ENCODE peak calls at places on chromosomes 12 and 14, in ten cellular contexts. One of them, this sample, is unnamed.

GRCh38 chr14:79111963-79112362 is 941.8 kb downstream of the NRXN3 start:
- DNase-seq in lung: no peak
- DNase-seq in SK-N-SH: no peak
- DNase-seq in fibroblast of villous mesenchyme: peak; percentile 12
- DNase-seq in RWPE2: no peak
- DNase-seq in IMR-90: peak; percentile 71
- DNase-seq in heart right ventricle: no peak
- DNase-seq in body of pancreas: no peak
- DNase-seq in cardiac muscle cell: no peak
- DNase-seq in HCT116: no peak
- DNase-seq in this sample: no peak

GRCh38 chr12:54222609-54223008 is 33.8 kb upstream of the SMUG1 start:
- DNase-seq in heart right ventricle: no peak
- DNase-seq in fibroblast of villous mesenchyme: peak; percentile 91
- DNase-seq in RWPE2: no peak
- DNase-seq in body of pancreas: no peak
- DNase-seq in cardiac muscle cell: peak; percentile 76
- DNase-seq in HCT116: no peak
- DNase-seq in IMR-90: peak; percentile 98
- DNase-seq in lung: no peak
- DNase-seq in SK-N-SH: no peak
- DNase-seq in this sample: peak; percentile 81

GRCh38 chr12:4145990-4146859 is 127.3 kb upstream of the CCND2 start:
- DNase-seq in lung: no peak
- DNase-seq in HCT116: no peak
- DNase-seq in body of pancreas: no peak
- DNase-seq in cardiac muscle cell: no peak
- DNase-seq in SK-N-SH: no peak
- DNase-seq in heart right ventricle: no peak
- DNase-seq in fibroblast of villous mesenchyme: no peak
- DNase-seq in IMR-90: no peak
- DNase-seq in RWPE2: no peak
- DNase-seq in this sample: no peak

GRCh38 chr14:62087191-62087590 is 325.0 kb downstream of the SNAPC1 start:
- DNase-seq in fibroblast of villous mesenchyme: no peak
- DNase-seq in RWPE2: no peak
- DNase-seq in IMR-90: no peak
- DNase-seq in SK-N-SH: no peak
- DNase-seq in body of pancreas: no peak
- DNase-seq in HCT116: no peak
- DNase-seq in lung: no peak
- DNase-seq in cardiac muscle cell: no peak
- DNase-seq in heart right ventricle: no peak
- DNase-seq in this sample: no peak

GRCh38 chr12:56631790-56632700 is 1.9 kb upstream of the BAZ2A start:
- DNase-seq in heart right ventricle: peak; percentile 79
- DNase-seq in SK-N-SH: peak; percentile 82
- DNase-seq in RWPE2: no peak
- DNase-seq in IMR-90: peak; percentile 30
- DNase-seq in body of pancreas: peak; percentile 68
- DNase-seq in cardiac muscle cell: peak; percentile 47
- DNase-seq in HCT116: no peak
- DNase-seq in fibroblast of villous mesenchyme: peak; percentile 54
- DNase-seq in lung: peak; percentile 67
- DNase-seq in this sample: peak; percentile 6

GRCh38 chr12:96427269-96427729 is 27.1 kb upstream of the CDK17 start:
- DNase-seq in SK-N-SH: peak; percentile 16
- DNase-seq in cardiac muscle cell: peak; percentile 100
- DNase-seq in lung: peak; percentile 36
- DNase-seq in RWPE2: peak; percentile 93
- DNase-seq in body of pancreas: peak; percentile 12
- DNase-seq in HCT116: peak; percentile 54
- DNase-seq in IMR-90: peak; percentile 100
- DNase-seq in heart right ventricle: peak; percentile 51
- DNase-seq in fibroblast of villous mesenchyme: peak; percentile 100
- DNase-seq in this sample: peak; percentile 100

GRCh38 chr14:74501135-74501614 is 7.6 kb downstream of the ISCA2 start:
- DNase-seq in cardiac muscle cell: peak; percentile 89
- DNase-seq in SK-N-SH: peak; percentile 87
- DNase-seq in RWPE2: peak; percentile 61
- DNase-seq in heart right ventricle: peak; percentile 58
- DNase-seq in fibroblast of villous mesenchyme: peak; percentile 71
- DNase-seq in lung: peak; percentile 74
- DNase-seq in HCT116: no peak
- DNase-seq in body of pancreas: peak; percentile 63
- DNase-seq in IMR-90: peak; percentile 83
- DNase-seq in this sample: peak; percentile 49

GRCh38 chr14:100845341-100845740 is 19.4 kb downstream of the MEG3 start:
- DNase-seq in IMR-90: no peak
- DNase-seq in HCT116: no peak
- DNase-seq in body of pancreas: no peak
- DNase-seq in fibroblast of villous mesenchyme: no peak
- DNase-seq in heart right ventricle: no peak
- DNase-seq in cardiac muscle cell: no peak
- DNase-seq in SK-N-SH: no peak
- DNase-seq in lung: no peak
- DNase-seq in RWPE2: peak; percentile 38
- DNase-seq in this sample: no peak

GRCh38 chr14:50668852-50669194 is 717 bp upstream of the SAV1 start:
- DNase-seq in SK-N-SH: no peak
- DNase-seq in RWPE2: no peak
- DNase-seq in body of pancreas: no peak
- DNase-seq in lung: no peak
- DNase-seq in heart right ventricle: no peak
- DNase-seq in cardiac muscle cell: no peak
- DNase-seq in IMR-90: no peak
- DNase-seq in HCT116: no peak
- DNase-seq in fibroblast of villous mesenchyme: no peak
- DNase-seq in this sample: no peak

GRCh38 chr12:123163227-123163626 is 12.3 kb upstream of the PITPNM2 start:
- DNase-seq in SK-N-SH: no peak
- DNase-seq in IMR-90: no peak
- DNase-seq in body of pancreas: no peak
- DNase-seq in RWPE2: no peak
- DNase-seq in HCT116: no peak
- DNase-seq in cardiac muscle cell: no peak
- DNase-seq in lung: no peak
- DNase-seq in heart right ventricle: no peak
- DNase-seq in fibroblast of villous mesenchyme: no peak
- DNase-seq in this sample: no peak

GRCh38 chr12:40241741-40242140 is 16.9 kb downstream of the LRRK2 start:
- DNase-seq in SK-N-SH: no peak
- DNase-seq in cardiac muscle cell: no peak
- DNase-seq in body of pancreas: no peak
- DNase-seq in heart right ventricle: no peak
- DNase-seq in HCT116: no peak
- DNase-seq in IMR-90: no peak
- DNase-seq in fibroblast of villous mesenchyme: no peak
- DNase-seq in RWPE2: no peak
- DNase-seq in lung: no peak
- DNase-seq in this sample: no peak
- H3K4me3 ChIP-seq in SK-N-SH: no peak overlapping the region
- H3K4me3 ChIP-seq in cardiac muscle cell: no peak overlapping the region
- H3K4me3 ChIP-seq in body of pancreas: no peak overlapping the region
- H3K4me3 ChIP-seq in heart right ventricle: no peak overlapping the region
- H3K4me3 ChIP-seq in HCT116: no peak overlapping the region
- H3K4me3 ChIP-seq in IMR-90: no peak overlapping the region
- H3K4me3 ChIP-seq in fibroblast of villous mesenchyme: no peak overlapping the region
- H3K4me3 ChIP-seq in RWPE2: no peak overlapping the region
- H3K4me3 ChIP-seq in lung: no peak overlapping the region
- H3K4me3 ChIP-seq in this sample: no peak overlapping the region

GRCh38 chr14:53710615-53711014 is 246.0 kb downstream of the BMP4 start:
- DNase-seq in fibroblast of villous mesenchyme: no peak
- DNase-seq in HCT116: no peak
- DNase-seq in body of pancreas: no peak
- DNase-seq in RWPE2: no peak
- DNase-seq in lung: no peak
- DNase-seq in cardiac muscle cell: no peak
- DNase-seq in SK-N-SH: no peak
- DNase-seq in heart right ventricle: no peak
- DNase-seq in IMR-90: no peak
- DNase-seq in this sample: no peak

GRCh38 chr14:53711205-53711604 is 245.4 kb downstream of the BMP4 start:
- DNase-seq in body of pancreas: no peak
- DNase-seq in lung: no peak
- DNase-seq in IMR-90: no peak
- DNase-seq in fibroblast of villous mesenchyme: no peak
- DNase-seq in SK-N-SH: no peak
- DNase-seq in heart right ventricle: no peak
- DNase-seq in RWPE2: no peak
- DNase-seq in cardiac muscle cell: no peak
- DNase-seq in HCT116: no peak
- DNase-seq in this sample: no peak

GRCh38 chr14:53715390-53715730 is 241.3 kb downstream of the BMP4 start:
- DNase-seq in IMR-90: peak; percentile 28
- DNase-seq in lung: no peak
- DNase-seq in body of pancreas: no peak
- DNase-seq in heart right ventricle: no peak
- DNase-seq in RWPE2: no peak
- DNase-seq in fibroblast of villous mesenchyme: peak; percentile 49
- DNase-seq in cardiac muscle cell: peak; percentile 69
- DNase-seq in HCT116: peak; percentile 32
- DNase-seq in SK-N-SH: no peak
- DNase-seq in this sample: peak; percentile 4

GRCh38 chr14:53716521-53716920 is 240.1 kb downstream of the BMP4 start:
- DNase-seq in HCT116: no peak
- DNase-seq in heart right ventricle: no peak
- DNase-seq in SK-N-SH: no peak
- DNase-seq in RWPE2: no peak
- DNase-seq in cardiac muscle cell: no peak
- DNase-seq in fibroblast of villous mesenchyme: no peak
- DNase-seq in IMR-90: no peak
- DNase-seq in lung: no peak
- DNase-seq in body of pancreas: no peak
- DNase-seq in this sample: no peak

GRCh38 chr14:53714495-53715389 is 241.9 kb downstream of the BMP4 start:
- DNase-seq in heart right ventricle: no peak
- DNase-seq in IMR-90: no peak
- DNase-seq in fibroblast of villous mesenchyme: peak; percentile 3
- DNase-seq in lung: no peak
- DNase-seq in RWPE2: no peak
- DNase-seq in body of pancreas: no peak
- DNase-seq in HCT116: no peak
- DNase-seq in cardiac muscle cell: peak; percentile 33
- DNase-seq in SK-N-SH: no peak
- DNase-seq in this sample: no peak
- H3K4me3 ChIP-seq in heart right ventricle: peak overlapping the region; percentile 24
- H3K4me3 ChIP-seq in IMR-90: no peak overlapping the region
- H3K4me3 ChIP-seq in fibroblast of villous mesenchyme: no peak overlapping the region
- H3K4me3 ChIP-seq in lung: no peak overlapping the region
- H3K4me3 ChIP-seq in RWPE2: no peak overlapping the region
- H3K4me3 ChIP-seq in body of pancreas: no peak overlapping the region
- H3K4me3 ChIP-seq in HCT116: no peak overlapping the region
- H3K4me3 ChIP-seq in cardiac muscle cell: no peak overlapping the region
- H3K4me3 ChIP-seq in SK-N-SH: no peak overlapping the region
- H3K4me3 ChIP-seq in this sample: no peak overlapping the region

GRCh38 chr12:124420972-124421674 is 126.2 kb downstream of the RFLNA start:
- DNase-seq in lung: no peak
- DNase-seq in fibroblast of villous mesenchyme: peak; percentile 62
- DNase-seq in SK-N-SH: peak; percentile 90
- DNase-seq in IMR-90: no peak
- DNase-seq in RWPE2: no peak
- DNase-seq in HCT116: no peak
- DNase-seq in cardiac muscle cell: no peak
- DNase-seq in body of pancreas: no peak
- DNase-seq in heart right ventricle: peak; percentile 69
- DNase-seq in this sample: no peak

GRCh38 chr12:124423683-124424515 is 129.0 kb downstream of the RFLNA start:
- DNase-seq in SK-N-SH: no peak
- DNase-seq in fibroblast of villous mesenchyme: no peak
- DNase-seq in heart right ventricle: peak; percentile 23
- DNase-seq in body of pancreas: no peak
- DNase-seq in IMR-90: no peak
- DNase-seq in RWPE2: no peak
- DNase-seq in HCT116: no peak
- DNase-seq in lung: no peak
- DNase-seq in cardiac muscle cell: no peak
- DNase-seq in this sample: no peak

GRCh38 chr12:124422142-124422569 is 127.3 kb downstream of the RFLNA start:
- DNase-seq in cardiac muscle cell: no peak
- DNase-seq in fibroblast of villous mesenchyme: no peak
- DNase-seq in heart right ventricle: peak; percentile 49
- DNase-seq in lung: peak; percentile 68
- DNase-seq in SK-N-SH: no peak
- DNase-seq in IMR-90: no peak
- DNase-seq in HCT116: no peak
- DNase-seq in body of pancreas: peak; percentile 52
- DNase-seq in RWPE2: no peak
- DNase-seq in this sample: no peak

GRCh38 chr12:124424516-124424905 is 129.6 kb downstream of the RFLNA start:
- DNase-seq in fibroblast of villous mesenchyme: no peak
- DNase-seq in lung: no peak
- DNase-seq in heart right ventricle: peak; percentile 15
- DNase-seq in cardiac muscle cell: no peak
- DNase-seq in body of pancreas: no peak
- DNase-seq in SK-N-SH: no peak
- DNase-seq in IMR-90: no peak
- DNase-seq in HCT116: no peak
- DNase-seq in RWPE2: no peak
- DNase-seq in this sample: no peak

GRCh38 chr12:124422570-124423523 is 128.0 kb downstream of the RFLNA start:
- DNase-seq in lung: peak; percentile 91
- DNase-seq in fibroblast of villous mesenchyme: peak; percentile 98
- DNase-seq in IMR-90: peak; percentile 94
- DNase-seq in SK-N-SH: peak; percentile 97
- DNase-seq in body of pancreas: peak; percentile 78
- DNase-seq in HCT116: peak; percentile 84
- DNase-seq in RWPE2: peak; percentile 92
- DNase-seq in cardiac muscle cell: peak; percentile 98
- DNase-seq in heart right ventricle: peak; percentile 94
- DNase-seq in this sample: peak; percentile 91
- H3K4me3 ChIP-seq in lung: no peak overlapping the region
- H3K4me3 ChIP-seq in fibroblast of villous mesenchyme: peak overlapping the region; percentile 33
- H3K4me3 ChIP-seq in IMR-90: peak overlapping the region; percentile 10
- H3K4me3 ChIP-seq in SK-N-SH: peak overlapping the region; percentile 45
- H3K4me3 ChIP-seq in body of pancreas: no peak overlapping the region
- H3K4me3 ChIP-seq in HCT116: peak overlapping the region; percentile 40
- H3K4me3 ChIP-seq in RWPE2: peak overlapping the region; percentile 3
- H3K4me3 ChIP-seq in cardiac muscle cell: no peak overlapping the region
- H3K4me3 ChIP-seq in heart right ventricle: peak overlapping the region; percentile 20
- H3K4me3 ChIP-seq in this sample: no peak overlapping the region

GRCh38 chr14:65703996-65704395 is 291.5 kb downstream of the FUT8 start:
- DNase-seq in lung: no peak
- DNase-seq in RWPE2: no peak
- DNase-seq in cardiac muscle cell: peak; percentile 17
- DNase-seq in HCT116: no peak
- DNase-seq in fibroblast of villous mesenchyme: peak; percentile 25
- DNase-seq in heart right ventricle: no peak
- DNase-seq in body of pancreas: no peak
- DNase-seq in IMR-90: peak; percentile 34
- DNase-seq in SK-N-SH: no peak
- DNase-seq in this sample: no peak

GRCh38 chr14:65709576-65709975 is 297.0 kb downstream of the FUT8 start:
- DNase-seq in fibroblast of villous mesenchyme: no peak
- DNase-seq in lung: no peak
- DNase-seq in body of pancreas: no peak
- DNase-seq in SK-N-SH: no peak
- DNase-seq in heart right ventricle: no peak
- DNase-seq in HCT116: no peak
- DNase-seq in RWPE2: no peak
- DNase-seq in IMR-90: no peak
- DNase-seq in cardiac muscle cell: peak; percentile 49
- DNase-seq in this sample: no peak

GRCh38 chr14:65704412-65704811 is 291.9 kb downstream of the FUT8 start:
- DNase-seq in heart right ventricle: no peak
- DNase-seq in RWPE2: no peak
- DNase-seq in HCT116: no peak
- DNase-seq in SK-N-SH: no peak
- DNase-seq in body of pancreas: no peak
- DNase-seq in fibroblast of villous mesenchyme: no peak
- DNase-seq in IMR-90: peak; percentile 75
- DNase-seq in lung: no peak
- DNase-seq in cardiac muscle cell: peak; percentile 49
- DNase-seq in this sample: peak; percentile 16

GRCh38 chr14:65704850-65705249 is 292.3 kb downstream of the FUT8 start:
- DNase-seq in SK-N-SH: no peak
- DNase-seq in lung: no peak
- DNase-seq in cardiac muscle cell: peak; percentile 19
- DNase-seq in heart right ventricle: no peak
- DNase-seq in body of pancreas: no peak
- DNase-seq in HCT116: no peak
- DNase-seq in fibroblast of villous mesenchyme: no peak
- DNase-seq in RWPE2: no peak
- DNase-seq in IMR-90: no peak
- DNase-seq in this sample: no peak
- H3K4me3 ChIP-seq in SK-N-SH: no peak overlapping the region
- H3K4me3 ChIP-seq in lung: no peak overlapping the region
- H3K4me3 ChIP-seq in cardiac muscle cell: no peak overlapping the region
- H3K4me3 ChIP-seq in heart right ventricle: no peak overlapping the region
- H3K4me3 ChIP-seq in body of pancreas: no peak overlapping the region
- H3K4me3 ChIP-seq in HCT116: no peak overlapping the region
- H3K4me3 ChIP-seq in fibroblast of villous mesenchyme: no peak overlapping the region
- H3K4me3 ChIP-seq in RWPE2: no peak overlapping the region
- H3K4me3 ChIP-seq in IMR-90: no peak overlapping the region
- H3K4me3 ChIP-seq in this sample: no peak overlapping the region